ENCODE peak calls at places on chromosomes 4 and X, in nine cellular contexts. Y is HFF-Myc; L is posterior vena cava; R is CD4-positive, alpha-beta memory T cell; O is EH; V is CD8-positive, alpha-beta T cell; G is AG20443; Z is HT1080; P is iris pigment epithelial cell. S is an unnamed sample.

GRCh38 chr4:2096073-2096609 is 37.0 kb downstream of the NAT8L start:
- DNase-seq in O (no peak), Y (no peak), R (no peak), L (peak), Z (no peak), P (peak), G (peak), V (no peak), S (no peak)

GRCh38 chr4:140222175-140222574 is 68.2 kb upstream of the MAML3 start:
- DNase-seq in L (no peak), G (no peak), R (no peak), Z (peak), P (peak), O (peak), Y (no peak), V (no peak), S (no peak)

GRCh38 chrX:1754077-1754476 is 139.2 kb downstream of the ASMT start:
- DNase-seq in G (peak), P (no peak), V (no peak), Z (peak), O (peak), Y (no peak), R (no peak), L (no peak), S (no peak)

GRCh38 chr4:125115476-125115875 is 199.3 kb upstream of the FAT4 start:
- DNase-seq in O (peak), L (no peak), R (no peak), P (peak), V (no peak), Z (no peak), Y (no peak), G (peak), S (no peak)

GRCh38 chrX:85111347-85111746 is 107.7 kb downstream of the APOOL start:
- DNase-seq in L (no peak), Z (no peak), G (peak), V (no peak), Y (no peak), O (peak), R (no peak), P (peak), S (no peak)

GRCh38 chr4:179509489-179509888 is 2067.3 kb upstream of the AGA start:
- DNase-seq in L (no peak), G (no peak), R (no peak), Y (no peak), Z (no peak), V (no peak), O (no peak), P (no peak), S (no peak)

GRCh38 chr4:109801895-109802319 is at the start of gene CFI:
- DNase-seq in L (no peak), V (no peak), G (peak), Y (peak), P (peak), Z (peak), R (no peak), O (peak), S (no peak)

GRCh38 chrX:108366644-108367406 is 71.4 kb downstream of the COL4A6 start:
- DNase-seq in G (no peak), L (no peak), O (no peak), Y (no peak), V (no peak), R (no peak), P (no peak), Z (no peak), S (no peak)